ENCODE peak calls at places on chromosomes 6 and 20, in five cellular contexts. One of them, this sample, is unnamed.
A peak's percentile ranks its signal among the peaks of the same experiment; 100 is the strongest.

GRCh38 chr20:55415567-55416142 is 589.7 kb downstream of the CBLN4 start:
- DNase-seq in stimulated activated CD8-positive, alpha-beta memory T cell treated with anti-CD3 and anti-CD28 coated beads, Interleukin-2, amount 100 ng/mL, for 1 hour: no peak
- DNase-seq in spleen: no peak
- DNase-seq in left ventricle myocardium inferior: no peak
- DNase-seq in CD8-positive, alpha-beta T cell: no peak
- DNase-seq in this sample: peak; percentile 65

GRCh38 chr6:166415306-166415705 is 32.6 kb upstream of the MPC1 start:
- DNase-seq in stimulated activated CD8-positive, alpha-beta memory T cell treated with anti-CD3 and anti-CD28 coated beads, Interleukin-2, amount 100 ng/mL, for 1 hour: no peak
- DNase-seq in spleen: peak; percentile 77
- DNase-seq in left ventricle myocardium inferior: no peak
- DNase-seq in CD8-positive, alpha-beta T cell: no peak
- DNase-seq in this sample: no peak

GRCh38 chr6:135146160-135146920 is 34.8 kb upstream of the MYB start:
- DNase-seq in stimulated activated CD8-positive, alpha-beta memory T cell treated with anti-CD3 and anti-CD28 coated beads, Interleukin-2, amount 100 ng/mL, for 1 hour: no peak
- DNase-seq in spleen: no peak
- DNase-seq in left ventricle myocardium inferior: no peak
- DNase-seq in CD8-positive, alpha-beta T cell: no peak
- DNase-seq in this sample: peak; percentile 45

GRCh38 chr20:18058661-18059467 is 1.1 kb upstream of the OVOL2 start:
- DNase-seq in stimulated activated CD8-positive, alpha-beta memory T cell treated with anti-CD3 and anti-CD28 coated beads, Interleukin-2, amount 100 ng/mL, for 1 hour: no peak
- DNase-seq in spleen: no peak
- DNase-seq in left ventricle myocardium inferior: no peak
- DNase-seq in CD8-positive, alpha-beta T cell: no peak
- DNase-seq in this sample: peak; percentile 27

GRCh38 chr6:70547313-70547712 is 19.4 kb upstream of the SDHAF4 start:
- DNase-seq in stimulated activated CD8-positive, alpha-beta memory T cell treated with anti-CD3 and anti-CD28 coated beads, Interleukin-2, amount 100 ng/mL, for 1 hour: no peak
- DNase-seq in spleen: no peak
- DNase-seq in left ventricle myocardium inferior: no peak
- DNase-seq in CD8-positive, alpha-beta T cell: no peak
- DNase-seq in this sample: peak; percentile 22

GRCh38 chr20:7695622-7696021 is 244.6 kb downstream of the HAO1 start:
- DNase-seq in stimulated activated CD8-positive, alpha-beta memory T cell treated with anti-CD3 and anti-CD28 coated beads, Interleukin-2, amount 100 ng/mL, for 1 hour: no peak
- DNase-seq in spleen: no peak
- DNase-seq in left ventricle myocardium inferior: no peak
- DNase-seq in CD8-positive, alpha-beta T cell: no peak
- DNase-seq in this sample: peak; percentile 33

GRCh38 chr20:30610044-30610693 is 647.3 kb upstream of the DEFB115 start:
- DNase-seq in stimulated activated CD8-positive, alpha-beta memory T cell treated with anti-CD3 and anti-CD28 coated beads, Interleukin-2, amount 100 ng/mL, for 1 hour: no peak
- DNase-seq in spleen: no peak
- DNase-seq in left ventricle myocardium inferior: no peak
- DNase-seq in CD8-positive, alpha-beta T cell: no peak
- DNase-seq in this sample: no peak

GRCh38 chr20:34708621-34709043 is 4.5 kb downstream of the TP53INP2 start:
- DNase-seq in stimulated activated CD8-positive, alpha-beta memory T cell treated with anti-CD3 and anti-CD28 coated beads, Interleukin-2, amount 100 ng/mL, for 1 hour: no peak
- DNase-seq in spleen: peak; percentile 88
- DNase-seq in left ventricle myocardium inferior: peak; percentile 53
- DNase-seq in CD8-positive, alpha-beta T cell: peak; percentile 28
- DNase-seq in this sample: peak; percentile 47

GRCh38 chr6:28142446-28142845 is 763 bp downstream of the ZKSCAN8 start:
- DNase-seq in stimulated activated CD8-positive, alpha-beta memory T cell treated with anti-CD3 and anti-CD28 coated beads, Interleukin-2, amount 100 ng/mL, for 1 hour: no peak
- DNase-seq in spleen: no peak
- DNase-seq in left ventricle myocardium inferior: no peak
- DNase-seq in CD8-positive, alpha-beta T cell: no peak
- DNase-seq in this sample: peak; percentile 31

GRCh38 chr20:22554391-22554790 is 30.0 kb downstream of the FOXA2 start:
- DNase-seq in stimulated activated CD8-positive, alpha-beta memory T cell treated with anti-CD3 and anti-CD28 coated beads, Interleukin-2, amount 100 ng/mL, for 1 hour: no peak
- DNase-seq in spleen: no peak
- DNase-seq in left ventricle myocardium inferior: no peak
- DNase-seq in CD8-positive, alpha-beta T cell: no peak
- DNase-seq in this sample: no peak

GRCh38 chr6:170100046-170100445 is 190.8 kb downstream of the DLL1 start:
- DNase-seq in stimulated activated CD8-positive, alpha-beta memory T cell treated with anti-CD3 and anti-CD28 coated beads, Interleukin-2, amount 100 ng/mL, for 1 hour: no peak
- DNase-seq in spleen: peak; percentile 43
- DNase-seq in left ventricle myocardium inferior: no peak
- DNase-seq in CD8-positive, alpha-beta T cell: no peak
- DNase-seq in this sample: no peak

GRCh38 chr6:115582386-115582785 is 478.3 kb downstream of the FRK start:
- DNase-seq in stimulated activated CD8-positive, alpha-beta memory T cell treated with anti-CD3 and anti-CD28 coated beads, Interleukin-2, amount 100 ng/mL, for 1 hour: no peak
- DNase-seq in spleen: no peak
- DNase-seq in left ventricle myocardium inferior: no peak
- DNase-seq in CD8-positive, alpha-beta T cell: no peak
- DNase-seq in this sample: no peak

GRCh38 chr6:130775421-130776012 is 51.7 kb upstream of the SMLR1 start:
- DNase-seq in stimulated activated CD8-positive, alpha-beta memory T cell treated with anti-CD3 and anti-CD28 coated beads, Interleukin-2, amount 100 ng/mL, for 1 hour: no peak
- DNase-seq in spleen: no peak
- DNase-seq in left ventricle myocardium inferior: no peak
- DNase-seq in CD8-positive, alpha-beta T cell: no peak
- DNase-seq in this sample: no peak

GRCh38 chr6:165893431-165893830 is 230.4 kb upstream of the PDE10A start:
- DNase-seq in stimulated activated CD8-positive, alpha-beta memory T cell treated with anti-CD3 and anti-CD28 coated beads, Interleukin-2, amount 100 ng/mL, for 1 hour: no peak
- DNase-seq in spleen: no peak
- DNase-seq in left ventricle myocardium inferior: no peak
- DNase-seq in CD8-positive, alpha-beta T cell: no peak
- DNase-seq in this sample: no peak

GRCh38 chr6:44738652-44739141 is 351.2 kb downstream of the CDC5L start:
- DNase-seq in stimulated activated CD8-positive, alpha-beta memory T cell treated with anti-CD3 and anti-CD28 coated beads, Interleukin-2, amount 100 ng/mL, for 1 hour: no peak
- DNase-seq in spleen: no peak
- DNase-seq in left ventricle myocardium inferior: no peak
- DNase-seq in CD8-positive, alpha-beta T cell: no peak
- DNase-seq in this sample: peak; percentile 60

GRCh38 chr6:1766663-1767062 is 156.9 kb downstream of the FOXC1 start:
- DNase-seq in stimulated activated CD8-positive, alpha-beta memory T cell treated with anti-CD3 and anti-CD28 coated beads, Interleukin-2, amount 100 ng/mL, for 1 hour: no peak
- DNase-seq in spleen: no peak
- DNase-seq in left ventricle myocardium inferior: peak; percentile 36
- DNase-seq in CD8-positive, alpha-beta T cell: no peak
- DNase-seq in this sample: no peak

GRCh38 chr6:27281105-27281539 is 31.0 kb downstream of the POM121L2 start:
- DNase-seq in stimulated activated CD8-positive, alpha-beta memory T cell treated with anti-CD3 and anti-CD28 coated beads, Interleukin-2, amount 100 ng/mL, for 1 hour: no peak
- DNase-seq in spleen: no peak
- DNase-seq in left ventricle myocardium inferior: no peak
- DNase-seq in CD8-positive, alpha-beta T cell: no peak
- DNase-seq in this sample: no peak

GRCh38 chr6:12071064-12071615 is 59.0 kb downstream of the HIVEP1 start:
- DNase-seq in stimulated activated CD8-positive, alpha-beta memory T cell treated with anti-CD3 and anti-CD28 coated beads, Interleukin-2, amount 100 ng/mL, for 1 hour: no peak
- DNase-seq in spleen: no peak
- DNase-seq in left ventricle myocardium inferior: no peak
- DNase-seq in CD8-positive, alpha-beta T cell: no peak
- DNase-seq in this sample: peak; percentile 20

GRCh38 chr6:3072798-3073197 is 4.5 kb downstream of the RIPK1 start:
- DNase-seq in stimulated activated CD8-positive, alpha-beta memory T cell treated with anti-CD3 and anti-CD28 coated beads, Interleukin-2, amount 100 ng/mL, for 1 hour: no peak
- DNase-seq in spleen: no peak
- DNase-seq in left ventricle myocardium inferior: no peak
- DNase-seq in CD8-positive, alpha-beta T cell: no peak
- DNase-seq in this sample: no peak

GRCh38 chr6:139126255-139126654 is 8.6 kb upstream of the HECA start:
- DNase-seq in stimulated activated CD8-positive, alpha-beta memory T cell treated with anti-CD3 and anti-CD28 coated beads, Interleukin-2, amount 100 ng/mL, for 1 hour: no peak
- DNase-seq in spleen: no peak
- DNase-seq in left ventricle myocardium inferior: no peak
- DNase-seq in CD8-positive, alpha-beta T cell: no peak
- DNase-seq in this sample: peak; percentile 39